ENCODE peak calls at places on chromosomes 12 and 14, in four cellular contexts. M is HFF-Myc, O is bronchial epithelial cell, U is NB4. F is an unnamed sample.

GRCh38 chr12:2589381-2589780 is 205.4 kb upstream of the FKBP4 start:
- DNase-seq in M (no peak), O (no peak), U (no peak), F (no peak)

GRCh38 chr14:76995279-76996035 is 33.1 kb downstream of the IRF2BPL start:
- DNase-seq in M (no peak), O (no peak), U (no peak), F (no peak)

GRCh38 chr12:9793774-9794395 is 33.2 kb upstream of the CD69 start:
- DNase-seq in M (no peak), O (no peak), U (peak), F (no peak)

GRCh38 chr14:64944861-64945260 is 2.3 kb upstream of the GPX2 start:
- DNase-seq in M (no peak), O (no peak), U (no peak), F (no peak)

GRCh38 chr12:116542345-116542950 is 16.7 kb upstream of the MAP1LC3B2 start:
- DNase-seq in M (no peak), O (no peak), U (no peak), F (no peak)

GRCh38 chr12:118307069-118307954 is 65.4 kb downstream of the TAOK3 start:
- DNase-seq in M (peak), O (peak), U (peak), F (peak)

GRCh38 chr12:50677858-50678257 is 86.0 kb upstream of the ATF1 start:
- DNase-seq in M (peak), O (no peak), U (no peak), F (no peak)

GRCh38 chr14:34649344-34649743 is 19.4 kb upstream of the SNX6 start:
- DNase-seq in M (peak), O (peak), U (no peak), F (no peak)

GRCh38 chr12:54949041-54949721 is 35.4 kb downstream of the TESPA1 start:
- DNase-seq in M (no peak), O (no peak), U (no peak), F (no peak)

GRCh38 chr12:76948895-76949294 is 70.1 kb upstream of the CSRP2 start:
- DNase-seq in M (no peak), O (no peak), U (no peak), F (no peak)

GRCh38 chr12:52692253-52692652 is 11.1 kb downstream of the KRT77 start:
- DNase-seq in M (no peak), O (no peak), U (peak), F (no peak)

GRCh38 chr12:101885912-101886561 is 8.7 kb downstream of the DRAM1 start:
- DNase-seq in M (no peak), O (no peak), U (no peak), F (no peak)

GRCh38 chr12:12592930-12593329 is 18.7 kb upstream of the CREBL2 start:
- DNase-seq in M (no peak), O (peak), U (no peak), F (no peak)

GRCh38 chr12:90043264-90043663 is 334.6 kb upstream of the ATP2B1 start:
- DNase-seq in M (no peak), O (peak), U (peak), F (no peak)

GRCh38 chr12:76006028-76006916 is 25.3 kb downstream of the PHLDA1 start:
- DNase-seq in M (no peak), O (no peak), U (no peak), F (no peak)

GRCh38 chr12:122190842-122191668 is 8.1 kb downstream of the LRRC43 start:
- DNase-seq in M (no peak), O (peak), U (peak), F (peak)

GRCh38 chr14:76964695-76965094 is 63.8 kb downstream of the IRF2BPL start:
- DNase-seq in M (no peak), O (no peak), U (no peak), F (peak)

GRCh38 chr14:57820581-57820980 is 45.3 kb downstream of the SLC35F4 start:
- DNase-seq in M (no peak), O (peak), U (no peak), F (no peak)

GRCh38 chr12:103455020-103455763 is 40.6 kb downstream of the C12orf42 start:
- DNase-seq in M (no peak), O (no peak), U (peak), F (peak)

GRCh38 chr14:79201545-79202247 is 1009.6 kb downstream of the DIO2 start:
- DNase-seq in M (no peak), O (no peak), U (no peak), F (no peak)

DNA sequence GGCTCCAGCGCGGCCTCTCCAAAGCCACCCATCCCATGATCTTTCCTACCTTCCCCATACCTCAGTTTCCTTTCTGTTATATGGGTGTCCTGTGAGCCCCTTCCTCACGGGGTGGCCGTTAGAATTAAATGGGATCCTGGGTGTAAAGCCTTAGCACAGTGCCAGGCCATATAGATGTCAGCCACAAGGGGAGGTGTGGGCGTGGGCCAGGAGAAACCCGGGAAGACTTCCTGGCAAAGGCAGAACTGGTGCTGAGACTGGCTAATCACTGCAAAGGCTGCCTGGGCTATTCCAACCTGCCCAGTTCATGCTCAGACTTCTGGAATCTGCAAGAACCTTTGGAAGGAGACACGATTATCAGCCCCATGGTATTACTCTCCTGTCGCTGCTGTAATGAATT is 11.0 kb upstream of the NCOR2 start:
- DNase-seq in M (no peak), O (no peak), U (no peak), F (no peak)
- TF ChIP-seq CTCF in M (peak), O (peak), U (no peak), F (no peak)

DNA sequence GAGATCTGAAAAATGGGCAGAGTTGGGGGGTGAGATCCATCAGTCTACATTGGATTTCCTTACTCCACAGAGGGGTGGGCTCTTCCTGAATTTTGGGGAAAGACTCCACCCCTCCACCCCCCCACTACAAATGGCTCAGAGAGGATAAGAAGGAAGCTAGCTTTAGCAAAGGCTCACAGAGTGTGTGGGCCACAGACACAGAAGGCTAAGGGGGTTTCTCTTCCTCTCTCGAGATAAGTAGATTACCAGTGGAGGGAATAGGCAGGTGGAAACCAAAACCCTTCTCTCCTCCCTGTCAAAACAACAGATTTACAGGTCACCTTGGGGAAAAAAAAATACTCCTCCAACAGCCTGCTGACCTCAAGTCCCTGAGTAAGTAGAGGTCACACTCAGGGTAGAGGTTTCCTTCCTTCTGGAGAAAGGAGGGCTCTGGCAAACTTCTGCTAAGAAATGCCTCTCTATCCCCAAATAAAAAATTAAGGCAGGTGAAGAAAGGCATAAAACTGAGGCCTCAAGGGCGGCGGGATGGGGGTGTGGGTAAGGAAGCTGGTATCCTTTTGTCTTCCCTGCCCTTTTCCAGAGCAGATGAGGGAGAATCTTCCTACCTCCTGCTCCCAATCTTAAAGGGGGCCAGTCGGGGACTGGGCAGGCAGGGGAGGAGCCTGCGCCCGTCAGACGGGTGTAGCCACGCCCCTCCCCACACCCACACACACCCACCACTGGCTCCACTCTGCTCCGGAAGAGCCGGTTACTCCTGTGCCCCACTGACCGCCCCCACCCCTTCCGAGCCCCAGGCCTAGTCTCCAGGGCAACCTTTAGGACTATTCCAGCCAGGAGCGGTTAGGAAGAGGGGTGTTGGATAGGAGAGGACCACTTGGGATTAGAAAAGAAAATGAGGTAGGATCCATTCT is 1.9 kb upstream of the BAZ2A start:
- DNase-seq in M (no peak), O (peak), U (peak), F (peak)
- H3K4me3 ChIP-seq in M (peak), O (no peak), U (peak), F (peak)

GRCh38 chr12:120686690-120687569 is at the start of gene MLEC:
- DNase-seq in M (peak), O (peak), U (peak), F (peak)
- TF ChIP-seq CTCF in M (no peak), O (peak), U (no peak), F (peak)

DNA sequence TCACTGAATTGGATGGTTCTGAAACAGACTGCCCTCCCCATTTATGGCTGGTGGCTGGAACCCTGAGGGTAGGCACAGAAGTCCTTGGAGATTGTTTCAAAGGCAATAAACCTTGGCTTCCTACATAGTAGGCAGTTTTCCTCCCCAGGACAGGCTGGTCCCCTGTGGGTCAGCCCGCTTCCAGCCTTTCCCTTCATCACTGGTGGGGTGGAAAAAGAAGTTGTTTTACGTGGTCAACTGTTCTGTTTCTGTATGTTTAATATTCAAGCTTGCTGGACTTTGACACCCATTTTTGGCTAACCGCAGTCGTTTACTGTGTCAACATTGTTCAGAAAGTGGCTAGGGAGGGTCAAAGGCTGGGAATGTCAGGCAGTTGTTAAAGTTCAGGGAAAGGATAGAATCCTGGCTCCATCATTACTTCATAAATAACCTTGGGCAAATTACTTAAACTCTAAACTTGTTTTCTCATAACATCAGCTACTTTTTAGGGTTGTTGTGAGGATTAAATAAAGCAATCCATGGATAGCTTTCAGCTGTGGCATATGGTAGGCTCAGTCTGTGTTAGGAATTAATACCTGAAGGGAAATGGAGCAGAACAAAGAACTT is 2.4 kb downstream of the KLHDC2 start:
- DNase-seq in M (no peak), O (peak), U (no peak), F (no peak)
- H3K4me3 ChIP-seq in M (peak), O (no peak), U (peak), F (no peak)

GRCh38 chr14:97354119-97354722 is 557.0 kb downstream of the VRK1 start:
- DNase-seq in M (no peak), O (no peak), U (no peak), F (no peak)
- TF ChIP-seq CTCF in M (no peak), O (no peak), U (no peak), F (no peak)

GRCh38 chr12:4763549-4763948 is 43.3 kb downstream of the GALNT8 start:
- DNase-seq in M (no peak), O (peak), U (no peak), F (no peak)
- H3K4me3 ChIP-seq in M (no peak), O (no peak), U (no peak), F (no peak)